ENCODE peak calls at places on chromosome 6, in six cellular contexts. D is lower lobe of right lung, Q is tibial nerve, R is endodermal cell, U is right atrium auricular region, I is SJSA1. K is an unnamed sample.

GRCh38 chr6:138814179-138814834 is 18.4 kb downstream of the ECT2L start:
- DNase-seq in I (no peak), Q (no peak), D (no peak), U (no peak), R (no peak), K (no peak)

GRCh38 chr6:10302566-10303235 is 112.2 kb downstream of the TFAP2A start:
- DNase-seq in U (no peak), R (no peak), Q (no peak), D (no peak), I (no peak), K (no peak)

GRCh38 chr6:34237316-34237721 is 646 bp downstream of the HMGA1 start:
- DNase-seq in R (no peak), U (no peak), Q (no peak), D (peak; percentile 57), I (no peak), K (no peak)

GRCh38 chr6:73180718-73181619 is 44.3 kb downstream of the KHDC1L start:
- DNase-seq in R (no peak), Q (peak; percentile 7), U (no peak), I (peak; percentile 46), D (no peak), K (no peak)

GRCh38 chr6:6656287-6656686 is 67.8 kb downstream of the LY86 start:
- DNase-seq in R (no peak), I (no peak), U (no peak), Q (no peak), D (no peak), K (peak; percentile 71)

GRCh38 chr6:56730663-56731529 is 88.2 kb upstream of the DST start:
- DNase-seq in U (no peak), I (peak; percentile 78), Q (no peak), D (no peak), R (no peak), K (no peak)

GRCh38 chr6:113291751-113292445 is 565.2 kb upstream of the MARCKS start:
- DNase-seq in I (no peak), R (no peak), D (no peak), Q (no peak), U (no peak), K (peak; percentile 40)

GRCh38 chr6:89035252-89036106 is 45.1 kb upstream of the PNRC1 start:
- DNase-seq in I (peak; percentile 39), R (no peak), U (peak; percentile 97), D (peak; percentile 70), Q (peak; percentile 84), K (peak; percentile 85)

GRCh38 chr6:137193256-137194070 is 20.0 kb upstream of the IL22RA2 start:
- DNase-seq in U (no peak), I (no peak), R (no peak), Q (no peak), D (no peak), K (no peak)

GRCh38 chr6:15327271-15327670 is 81.4 kb downstream of the JARID2 start:
- DNase-seq in Q (no peak), R (no peak), I (peak; percentile 20), U (no peak), D (no peak), K (no peak)

GRCh38 chr6:111818539-111819226 is 54.6 kb downstream of the FYN start:
- DNase-seq in I (peak; percentile 43), R (no peak), Q (no peak), U (no peak), D (no peak), K (no peak)

GRCh38 chr6:13357551-13358075 is 29.3 kb upstream of the TBC1D7 start:
- DNase-seq in Q (no peak), D (no peak), I (peak; percentile 88), U (no peak), R (no peak), K (peak; percentile 69)

GRCh38 chr6:134178230-134179044 is 126.0 kb upstream of the SLC2A12 start:
- DNase-seq in R (peak; percentile 93), D (peak; percentile 82), Q (peak; percentile 90), U (peak; percentile 90), I (peak; percentile 91), K (peak; percentile 81)
- H3K27ac ChIP-seq in R (no peak overlapping the region), D (peak overlapping the region; percentile 99), Q (no peak overlapping the region), U (peak overlapping the region; percentile 66), I (peak overlapping the region; percentile 78), K (peak overlapping the region; percentile 55)

DNA sequence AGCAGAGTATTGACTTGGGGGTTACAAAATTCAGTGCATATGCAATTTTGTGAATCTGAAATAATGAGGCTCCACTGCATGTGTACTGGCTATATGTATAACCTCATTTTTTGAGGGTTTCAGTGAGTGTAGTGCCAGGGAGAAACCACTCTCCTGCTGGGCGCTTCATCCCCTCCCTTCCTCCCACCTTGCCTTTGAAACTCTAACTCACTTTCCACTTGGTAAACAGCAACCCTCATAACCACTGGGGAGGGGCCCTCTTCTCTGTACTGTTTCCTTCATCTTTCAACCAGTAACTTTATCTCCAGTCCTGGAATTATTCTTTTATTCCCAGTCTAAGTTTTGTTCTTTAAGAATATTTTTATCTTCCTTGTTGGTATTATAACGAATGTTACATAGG is 268.7 kb upstream of the STXBP5 start:
- DNase-seq in U (no peak), I (no peak), R (no peak), Q (no peak), D (no peak), K (no peak)
- H3K4me3 ChIP-seq in U (no peak overlapping the region), I (no peak overlapping the region), R (no peak overlapping the region), Q (no peak overlapping the region), D (no peak overlapping the region), K (no peak overlapping the region)

GRCh38 chr6:169533656-169534421 is 168.0 kb downstream of the WDR27 start:
- DNase-seq in Q (no peak), I (no peak), R (no peak), U (no peak), D (no peak), K (no peak)

GRCh38 chr6:169543704-169544103 is 158.1 kb downstream of the WDR27 start:
- DNase-seq in I (no peak), Q (no peak), D (no peak), U (no peak), R (no peak), K (no peak)

GRCh38 chr6:169536446-169537170 is 165.2 kb downstream of the WDR27 start:
- DNase-seq in I (no peak), Q (no peak), R (no peak), D (no peak), U (no peak), K (no peak)

GRCh38 chr6:169542491-169542890 is 159.3 kb downstream of the WDR27 start:
- DNase-seq in R (no peak), Q (no peak), D (no peak), I (no peak), U (no peak), K (no peak)

DNA sequence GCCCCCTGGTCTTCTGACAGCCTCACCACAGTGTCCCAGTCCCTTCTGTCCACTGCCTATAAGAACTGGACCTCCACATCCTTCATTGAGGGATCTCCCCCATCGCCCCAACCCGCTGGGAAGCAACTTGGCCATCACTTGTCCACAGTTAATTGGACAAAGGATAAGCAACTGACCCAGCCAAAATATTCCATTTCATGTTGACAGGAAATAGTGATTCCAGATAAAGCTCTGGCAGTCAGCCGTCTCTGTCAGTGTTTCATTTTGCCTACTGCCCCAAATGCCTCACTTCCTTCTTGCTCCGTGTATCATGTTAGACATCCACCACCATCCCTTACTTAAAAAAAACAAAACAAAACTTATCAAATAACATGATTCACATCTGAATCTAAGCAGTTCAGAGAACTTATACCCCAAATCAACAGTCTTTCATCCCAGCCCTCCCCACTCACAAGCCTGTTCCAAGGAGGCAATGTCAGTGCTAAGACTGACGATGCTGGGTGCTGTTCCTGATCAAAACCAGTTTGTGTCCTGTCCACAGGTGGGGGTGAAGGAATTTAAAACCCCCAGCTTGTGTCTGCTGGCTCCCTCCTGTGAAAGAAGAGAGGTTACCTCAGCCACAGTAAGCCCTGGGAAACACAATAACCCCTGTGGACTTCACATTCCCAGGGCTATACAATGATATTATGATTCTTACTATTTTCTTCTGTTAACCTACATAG is 162.5 kb downstream of the WDR27 start:
- DNase-seq in R (no peak), D (no peak), U (no peak), Q (no peak), I (no peak), K (no peak)
- H3K4me1 ChIP-seq in R (no peaks in the 10 kb centered on the region), D (no peaks in the 10 kb centered on the region), U (peaks cover 10% of the 10 kb centered on the region), Q (no peaks in the 10 kb centered on the region), I (no peaks in the 10 kb centered on the region), K (no peaks in the 10 kb centered on the region)

GRCh38 chr6:12311106-12311505 is 20.9 kb downstream of the EDN1 start:
- DNase-seq in Q (no peak), R (no peak), D (no peak), I (peak; percentile 24), U (no peak), K (no peak)
- H3K27ac ChIP-seq in Q (no peak overlapping the region), R (no peak overlapping the region), D (no peak overlapping the region), I (no peak overlapping the region), U (no peak overlapping the region), K (no peak overlapping the region)

GRCh38 chr6:140897349-140897748 is 1235.4 kb upstream of the GJE1 start:
- DNase-seq in Q (no peak), I (no peak), D (no peak), U (no peak), R (no peak), K (peak; percentile 70)
- H3K4me3 ChIP-seq in Q (peak overlapping the region; percentile 5), I (no peak overlapping the region), D (peak overlapping the region; percentile 31), U (peak overlapping the region; percentile 30), R (peak overlapping the region; percentile 14), K (no peak overlapping the region)

GRCh38 chr6:154637392-154637791 is 95.8 kb upstream of the SCAF8 start:
- DNase-seq in Q (no peak), I (no peak), D (no peak), R (no peak), U (no peak), K (no peak)
- H3K4me1 ChIP-seq in Q (no peaks in the 10 kb centered on the region), I (peaks cover 14% of the 10 kb centered on the region), D (no peaks in the 10 kb centered on the region), R (no peaks in the 10 kb centered on the region), U (no peaks in the 10 kb centered on the region), K (no peaks in the 10 kb centered on the region)

GRCh38 chr6:118537579-118537978 is 10.5 kb upstream of the PLN start:
- DNase-seq in I (no peak), Q (no peak), D (no peak), U (no peak), R (no peak), K (no peak)
- H3K27ac ChIP-seq in I (no peak overlapping the region), Q (no peak overlapping the region), D (no peak overlapping the region), U (peak overlapping the region; percentile 30), R (no peak overlapping the region), K (no peak overlapping the region)

K was measured in right cardiac atrium.